ENCODE peak calls at places on chromosomes 4 and X, in four cellular contexts. M, S, K and T are unnamed samples.

GRCh38 chrX:115413246-115413878 is 123.8 kb downstream of the LUZP4 start:
- DNase-seq in K (no peak), M (no peak), S (no peak), T (no peak)

GRCh38 chr4:128517096-128517738 is 229.6 kb upstream of the PGRMC2 start:
- DNase-seq in M (no peak), S (no peak), K (no peak), T (no peak)

GRCh38 chr4:48491514-48492176 is 1.6 kb downstream of the ZAR1 start:
- DNase-seq in M (no peak), K (no peak), S (no peak), T (peak; percentile 21)

GRCh38 chrX:12370444-12371089 is 232.3 kb downstream of the FRMPD4 start:
- DNase-seq in S (no peak), M (no peak), K (no peak), T (no peak)

GRCh38 chrX:107574711-107575110 is 53.6 kb upstream of the PRPS1 start:
- DNase-seq in K (no peak), M (no peak), S (no peak), T (no peak)

GRCh38 chrX:110795645-110796510 is at the start of gene CHRDL1:
- DNase-seq in K (peak; percentile 9), M (no peak), S (peak; percentile 33), T (peak; percentile 73)

GRCh38 chr4:85127653-85128052 is 161.2 kb upstream of the WDFY3 start:
- DNase-seq in K (no peak), S (no peak), M (no peak), T (no peak)

GRCh38 chr4:48307528-48307927 is 33.8 kb upstream of the SLAIN2 start:
- DNase-seq in K (no peak), M (no peak), S (no peak), T (no peak)

GRCh38 chr4:3257691-3258482 is 8.9 kb downstream of the MSANTD1 start:
- DNase-seq in K (no peak), M (no peak), S (peak; percentile 14), T (no peak)

GRCh38 chr4:112167790-112168189 is 22.5 kb downstream of the FAM241A start:
- DNase-seq in K (no peak), M (peak; percentile 51), S (no peak), T (no peak)

GRCh38 chrX:24574743-24575142 is 72.4 kb downstream of the PCYT1B start:
- DNase-seq in M (no peak), K (no peak), S (no peak), T (no peak)

GRCh38 chrX:103919336-103919682 is 43.1 kb upstream of the TMSB15B start:
- DNase-seq in S (no peak), K (no peak), M (no peak), T (no peak)

GRCh38 chrX:153820601-153821000 is 9.7 kb downstream of the PDZD4 start:
- DNase-seq in M (no peak), S (no peak), K (no peak), T (no peak)

GRCh38 chr4:13783800-13784411 is 156.4 kb upstream of the BOD1L1 start:
- DNase-seq in M (no peak), S (no peak), K (no peak), T (no peak)

GRCh38 chr4:122170775-122171174 is 18.6 kb downstream of the BLTP1 start:
- DNase-seq in S (no peak), K (no peak), M (no peak), T (no peak)

GRCh38 chr4:118729287-118730286 is 44.4 kb downstream of the METTL14 start:
- DNase-seq in S (no peak), M (peak; percentile 42), K (no peak), T (no peak)

GRCh38 chrX:138157850-138158249 is 553.7 kb downstream of the FGF13 start:
- DNase-seq in K (no peak), S (no peak), M (no peak), T (no peak)

GRCh38 chrX:40462797-40463196 is 118.0 kb upstream of the ATP6AP2 start:
- DNase-seq in K (no peak), S (no peak), M (no peak), T (no peak)

GRCh38 chr4:151835467-151835866 is 74.7 kb upstream of the GATB start:
- DNase-seq in S (no peak), M (no peak), K (no peak), T (no peak)

GRCh38 chr4:6907658-6908191 is 1.9 kb upstream of the TBC1D14 start:
- DNase-seq in M (no peak), K (peak; percentile 62), S (no peak), T (peak; percentile 66)

GRCh38 chrX:103817502-103817901 is 14.6 kb downstream of the RAB9B start:
- DNase-seq in M (peak; percentile 56), K (peak; percentile 33), S (no peak), T (no peak)

GRCh38 chr4:52996261-52997131 is 134.4 kb downstream of the RASL11B start:
- DNase-seq in K (no peak), S (no peak), M (no peak), T (peak; percentile 66)

GRCh38 chr4:174669278-174669677 is 147.0 kb upstream of the HPGD start:
- DNase-seq in S (no peak), M (no peak), K (no peak), T (no peak)

GRCh38 chrX:148885203-148885602 is 384.8 kb downstream of the AFF2 start:
- DNase-seq in S (no peak), K (no peak), M (no peak), T (no peak)

GRCh38 chr4:74934822-74935326 is 2.0 kb downstream of the PARM1 start:
- DNase-seq in S (no peak), M (no peak), K (no peak), T (no peak)

GRCh38 chrX:110004210-110004609 is 1.3 kb downstream of the TMEM164 start:
- DNase-seq in M (no peak), K (peak; percentile 4), S (peak; percentile 58), T (peak; percentile 53)

GRCh38 chr4:7647932-7648812 is 213.4 kb upstream of the PSAPL1 start:
- DNase-seq in M (no peak), S (peak; percentile 58), K (no peak), T (peak; percentile 44)

GRCh38 chr4:24793219-24794005 is 2.0 kb upstream of the SOD3 start:
- DNase-seq in K (no peak), S (no peak), M (no peak), T (no peak)

GRCh38 chr4:133151681-133152329 is 2.7 kb downstream of the PCDH10 start:
- DNase-seq in K (no peak), M (no peak), S (no peak), T (peak; percentile 58)

GRCh38 chr4:75924309-75924708 is 16.5 kb downstream of the NAAA start:
- DNase-seq in M (no peak), S (no peak), K (no peak), T (no peak)

GRCh38 chrX:15204130-15204751 is 65.6 kb downstream of the ASB9 start:
- DNase-seq in M (peak; percentile 3), K (no peak), S (no peak), T (no peak)

GRCh38 chr4:107900067-107900466 is 31.3 kb upstream of the CYP2U1 start:
- DNase-seq in K (no peak), M (no peak), S (no peak), T (no peak)

GRCh38 chrX:40816906-40817305 is 81.6 kb upstream of the MED14 start:
- DNase-seq in K (no peak), S (no peak), M (no peak), T (no peak)

GRCh38 chrX:105701310-105702052 is 120.9 kb upstream of the NRK start:
- DNase-seq in M (no peak), S (no peak), K (no peak), T (no peak)

DNA sequence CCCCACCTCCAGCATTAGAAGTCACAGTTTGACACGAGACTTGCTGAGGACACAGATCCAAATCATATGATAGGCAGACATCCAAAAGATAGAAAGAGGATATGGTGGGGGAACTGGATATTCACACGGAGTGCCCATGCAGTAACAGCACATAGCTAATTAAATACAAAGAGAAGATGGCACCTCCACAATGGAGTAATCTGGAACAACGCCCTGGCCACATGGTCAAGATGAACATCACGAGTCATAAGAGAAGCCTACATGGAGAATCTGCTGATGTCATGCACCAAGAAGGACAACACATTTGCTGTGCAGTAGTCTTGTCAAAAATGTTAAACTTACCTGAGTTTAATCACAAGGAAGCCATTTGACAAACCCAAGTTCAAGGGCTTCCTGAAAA is 10.1 kb upstream of the LOC101059915 start:
- DNase-seq in M (no peak), K (no peak), S (no peak), T (no peak)
- H3K27ac ChIP-seq in M (no peak overlapping the region), K (no peak overlapping the region), S (no peak overlapping the region), T (no peak overlapping the region)

GRCh38 chr4:100908540-100908939 is 390.7 kb upstream of the EMCN start:
- DNase-seq in M (no peak), K (no peak), S (no peak), T (no peak)

GRCh38 chr4:100907465-100908454 is 389.9 kb upstream of the EMCN start:
- DNase-seq in K (no peak), M (no peak), S (no peak), T (no peak)

DNA sequence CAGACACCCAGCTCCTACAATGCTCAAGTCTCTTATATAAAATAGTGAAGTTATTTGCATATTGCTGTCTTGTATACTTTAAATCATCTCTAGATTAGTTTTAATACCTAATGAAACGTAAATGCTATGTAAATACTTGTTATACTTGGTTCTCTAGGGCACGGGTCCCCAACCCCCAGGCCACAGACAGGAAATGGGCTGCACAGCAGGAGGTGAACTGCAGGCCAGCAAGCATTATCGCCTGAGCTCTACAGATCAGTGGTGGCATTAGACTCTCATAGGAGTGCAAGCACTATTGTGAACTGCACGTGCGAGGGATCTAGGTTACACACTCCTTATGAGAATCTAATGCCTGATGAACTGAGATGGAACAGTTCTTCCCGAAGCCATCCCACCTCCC is 395.9 kb upstream of the EMCN start:
- DNase-seq in S (no peak), M (no peak), K (no peak), T (no peak)
- H3K4me3 ChIP-seq in S (no peak overlapping the region), M (no peak overlapping the region), K (no peak overlapping the region), T (no peak overlapping the region)

GRCh38 chrX:46607916-46608315 is 34.4 kb downstream of the CHST7 start:
- DNase-seq in S (no peak), K (no peak), M (no peak), T (no peak)
- H3K27ac ChIP-seq in S (no peak overlapping the region), K (no peak overlapping the region), M (no peak overlapping the region), T (no peak overlapping the region)

GRCh38 chrX:119272882-119273806 is 37.1 kb downstream of the PGRMC1 start:
- DNase-seq in K (no peak), M (peak; percentile 11), S (peak; percentile 41), T (peak; percentile 67)

DNA sequence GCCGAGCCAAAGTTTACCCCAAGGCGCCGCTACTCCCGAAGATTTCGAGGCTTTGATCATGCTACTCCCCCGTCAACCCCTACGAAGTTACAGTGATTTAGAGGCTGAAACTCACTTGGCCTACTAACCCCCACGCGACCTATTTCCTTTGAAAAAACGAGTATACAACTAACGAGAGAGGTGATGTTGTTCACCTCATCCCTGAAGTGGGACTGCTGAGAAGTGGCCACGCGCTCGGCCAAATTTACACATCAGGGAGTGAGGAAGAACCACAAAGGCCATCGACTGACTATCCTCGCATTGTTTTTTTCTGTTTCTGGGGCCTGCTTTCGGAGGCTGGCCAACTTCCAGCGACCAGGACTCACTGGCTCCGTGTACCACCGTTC is 37.7 kb downstream of the PGRMC1 start:
- DNase-seq in S (no peak), K (no peak), M (peak; percentile 5), T (peak; percentile 46)
- H3K4me3 ChIP-seq in S (no peak overlapping the region), K (no peak overlapping the region), M (no peak overlapping the region), T (peak overlapping the region; percentile 7)